ENCODE peak calls at places on chromosomes 2 and 18, in eight cellular contexts. E is SJSA1; V is pancreas; R is uterus; U is psoas muscle; L is CD4-positive, alpha-beta T cell; G is neuronal stem cell; S is aorta. N is an unnamed sample. For H3K9me3, the result is how much of the 10 kb centered on the place peaks cover.

GRCh38 chr2:174835797-174836255 is 71.6 kb upstream of the CHRNA1 start:
- DNase-seq in R (no peak), S (peak), V (no peak), L (no peak), E (peak), U (no peak), G (no peak), N (peak)

GRCh38 chr2:28269019-28269784 is 123.5 kb upstream of the FOSL2 start:
- DNase-seq in S (no peak), R (peak), V (no peak), G (no peak), U (no peak), L (no peak), E (peak), N (peak)

GRCh38 chr2:230181245-230181644 is 38.5 kb downstream of the SP110 start:
- DNase-seq in G (no peak), R (no peak), S (no peak), V (no peak), U (no peak), E (no peak), L (no peak), N (no peak)

GRCh38 chr2:76019130-76019529 is 308.4 kb upstream of the GCFC2 start:
- DNase-seq in E (no peak), L (no peak), R (no peak), G (no peak), S (no peak), V (no peak), U (no peak), N (no peak)

GRCh38 chr2:239611222-239611795 is 210.5 kb upstream of the HDAC4 start:
- DNase-seq in S (peak), R (no peak), E (no peak), V (peak), U (no peak), G (no peak), L (no peak), N (no peak)

GRCh38 chr18:54127759-54128378 is 96.6 kb downstream of the MBD2 start:
- DNase-seq in V (no peak), L (no peak), G (peak), E (peak), U (no peak), S (no peak), R (no peak), N (no peak)

GRCh38 chr2:208373460-208374089 is 33.0 kb upstream of the PTH2R start:
- DNase-seq in G (peak), E (peak), V (no peak), R (peak), L (no peak), U (no peak), S (no peak), N (no peak)

GRCh38 chr2:183166210-183166609 is 42.0 kb downstream of the NUP35 start:
- DNase-seq in R (no peak), E (no peak), L (no peak), G (no peak), U (no peak), S (no peak), V (no peak), N (no peak)

GRCh38 chr2:200913654-200914053 is 24.5 kb downstream of the NIF3L1 start:
- DNase-seq in L (no peak), G (no peak), E (no peak), R (no peak), U (no peak), V (no peak), S (no peak), N (no peak)

GRCh38 chr2:44291281-44292248 is 16.3 kb downstream of the SLC3A1 start:
- DNase-seq in G (no peak), E (peak), S (no peak), U (peak), V (no peak), L (no peak), R (peak), N (peak)

GRCh38 chr2:39243469-39244123 is at the start of gene CDKL4:
- DNase-seq in L (peak), S (no peak), E (no peak), R (no peak), U (peak), V (no peak), G (no peak), N (no peak)

GRCh38 chr2:142989276-142990204 is 112.1 kb downstream of the KYNU start:
- DNase-seq in R (no peak), V (no peak), U (no peak), G (no peak), L (no peak), S (no peak), E (no peak), N (peak)

GRCh38 chr2:26598336-26599006 is 42.7 kb downstream of the CIB4 start:
- DNase-seq in R (no peak), E (no peak), V (peak), U (no peak), S (no peak), L (no peak), G (no peak), N (no peak)

GRCh38 chr18:28127228-28127627 is 49.7 kb downstream of the CDH2 start:
- DNase-seq in E (no peak), G (no peak), L (no peak), R (no peak), U (no peak), S (no peak), V (no peak), N (no peak)

GRCh38 chr18:12435867-12436266 is 28.1 kb downstream of the PRELID3A start:
- DNase-seq in L (no peak), E (no peak), G (no peak), R (no peak), U (no peak), V (no peak), S (no peak), N (no peak)

GRCh38 chr2:96150791-96151594 is 5.8 kb upstream of the DUSP2 start:
- DNase-seq in S (peak), G (no peak), L (no peak), V (no peak), E (no peak), U (no peak), R (no peak), N (no peak)

GRCh38 chr2:9196637-9197036 is 10.0 kb upstream of the ASAP2 start:
- DNase-seq in V (no peak), L (no peak), E (no peak), U (no peak), G (no peak), S (no peak), R (no peak), N (no peak)

GRCh38 chr18:75916641-75916982 is 489.1 kb upstream of the SMIM21 start:
- DNase-seq in L (no peak), G (no peak), U (no peak), V (no peak), S (no peak), R (no peak), E (no peak), N (no peak)

GRCh38 chr2:127089466-127090235 is 17.3 kb downstream of the BIN1 start:
- DNase-seq in S (no peak), E (no peak), U (peak), V (no peak), R (no peak), L (no peak), G (no peak), N (no peak)

GRCh38 chr2:145040433-145040832 is 520.5 kb upstream of the ZEB2 start:
- DNase-seq in G (no peak), V (no peak), S (no peak), E (no peak), U (no peak), R (no peak), L (no peak), N (no peak)

GRCh38 chr2:29389686-29390085 is 274.5 kb downstream of the CLIP4 start:
- DNase-seq in E (no peak), S (no peak), V (no peak), U (no peak), R (no peak), G (no peak), L (no peak), N (no peak)

DNA sequence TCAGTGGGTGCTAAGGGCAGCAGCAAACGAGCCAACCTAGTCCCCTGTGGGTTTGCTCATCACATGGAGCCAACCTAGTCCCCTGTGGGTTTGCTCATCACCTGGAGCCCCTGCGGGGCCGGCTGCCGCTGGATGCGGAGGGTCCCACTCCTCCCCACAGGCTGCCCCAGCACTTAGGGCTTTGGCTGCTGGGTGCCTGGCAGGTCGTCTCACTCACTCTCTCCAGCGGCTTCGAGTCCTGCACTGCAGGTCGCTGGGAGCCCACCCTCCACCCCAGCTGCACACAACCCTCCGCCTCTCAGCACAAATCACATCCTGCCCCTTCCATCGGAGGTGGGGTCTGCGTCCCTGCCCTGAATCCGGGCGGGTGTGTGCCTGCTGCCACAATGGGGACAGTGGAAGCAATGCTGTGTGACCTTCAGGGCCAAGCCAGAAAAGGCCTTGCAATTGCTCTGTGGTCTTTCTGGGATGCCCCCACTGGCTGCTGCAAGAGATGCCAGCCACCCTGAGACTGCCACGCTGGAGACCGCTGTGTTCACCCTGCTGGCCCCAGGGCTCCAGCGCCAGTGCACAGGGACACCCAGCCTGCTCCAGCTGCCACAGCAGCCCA is 248.1 kb upstream of the SALL3 start:
- DNase-seq in S (peak), R (no peak), U (no peak), L (no peak), E (no peak), V (no peak), G (no peak), N (no peak)
- H3K9me3 ChIP-seq in S (under half), R (under half), U (under half), L (under half), E (under half), V (under half), G (under half), N (under half)

DNA sequence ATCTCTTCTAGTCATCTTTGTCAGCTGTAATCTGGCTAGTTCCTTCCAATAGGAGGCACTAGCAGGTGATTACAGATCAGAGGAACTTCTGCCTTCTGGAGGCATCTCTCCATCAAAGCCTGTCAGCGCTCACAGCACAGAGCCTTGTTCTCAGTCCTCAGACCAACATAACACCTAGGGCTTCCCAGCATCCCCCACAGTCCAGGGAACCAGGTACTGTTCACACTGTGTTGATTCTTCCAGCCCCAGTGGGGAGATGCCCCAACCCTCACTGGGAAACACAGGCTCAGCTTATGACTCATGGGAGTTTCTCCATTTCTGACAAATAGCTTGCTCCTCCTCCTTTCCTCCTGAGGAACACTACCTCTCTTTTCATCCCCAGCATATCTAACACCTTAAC is 601.7 kb downstream of the CBLN2 start:
- DNase-seq in S (no peak), V (no peak), R (no peak), U (no peak), L (no peak), E (no peak), G (no peak), N (no peak)
- H3K9me3 ChIP-seq in S (under half), V (under half), R (under half), U (under half), L (under half), E (under half), G (under half), N (under half)

DNA sequence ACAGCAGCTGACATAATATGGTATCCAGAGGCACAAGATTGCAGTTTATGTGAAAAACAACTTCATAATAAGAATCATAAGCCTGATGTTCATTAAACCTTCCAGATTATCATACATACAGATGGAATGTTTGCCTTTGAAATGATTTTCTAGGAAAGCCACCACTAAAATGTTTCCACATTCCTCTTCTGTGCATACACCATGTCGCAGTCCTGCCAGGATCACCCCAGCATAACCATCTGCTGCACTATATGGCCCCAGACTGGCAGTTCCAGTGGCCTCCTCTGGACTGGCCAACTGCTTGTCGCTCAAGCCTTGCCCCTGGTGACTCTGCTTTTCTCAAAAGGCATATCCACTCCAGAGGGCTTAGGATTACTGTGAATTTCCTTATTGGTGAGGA is 131.4 kb downstream of the TRIB2 start:
- DNase-seq in L (no peak), E (no peak), R (no peak), V (no peak), U (no peak), G (no peak), S (no peak), N (peak)
- H3K9me3 ChIP-seq in L (under half), E (under half), R (under half), V (under half), U (under half), G (under half), S (under half), N (under half)

GRCh38 chr2:97979894-97980293 is 15.9 kb downstream of the TMEM131 start:
- DNase-seq in U (no peak), E (no peak), G (no peak), R (no peak), V (no peak), L (no peak), S (no peak), N (no peak)
- H3K9me3 ChIP-seq in U (under half), E (under half), G (under half), R (under half), V (under half), L (under half), S (under half), N (under half)

GRCh38 chr2:3911891-3912455 is 208.6 kb downstream of the DCDC2C start:
- DNase-seq in V (no peak), U (no peak), R (no peak), G (peak), L (no peak), S (no peak), E (no peak), N (no peak)
- H3K9me3 ChIP-seq in V (under half), U (under half), R (under half), G (under half), L (under half), S (under half), E (under half), N (under half)